ENCODE peak calls at places on chromosomes 12 and 14, in four cellular contexts. C, P, A and W are unnamed samples. For H3K27me3, the result is how much of the 10 kb centered on the place peaks cover.

GRCh38 chr12:127108360-127109215 is 1158.4 kb upstream of the TMEM132C start:
- DNase-seq in C (peak), P (peak), A (peak), W (peak)

GRCh38 chr12:62744551-62744950 is 190.4 kb downstream of the PPM1H start:
- DNase-seq in C (no peak), P (no peak), A (no peak), W (no peak)

GRCh38 chr14:32761381-32761968 is 177.2 kb upstream of the NPAS3 start:
- DNase-seq in C (no peak), P (no peak), A (peak), W (no peak)

GRCh38 chr14:76710093-76711010 is 50.9 kb upstream of the VASH1 start:
- DNase-seq in C (peak), P (no peak), A (peak), W (peak)

GRCh38 chr12:40957417-40957816 is 230.7 kb upstream of the PDZRN4 start:
- DNase-seq in C (no peak), P (no peak), A (no peak), W (no peak)

GRCh38 chr12:15662983-15663659 is 126.1 kb downstream of the EPS8 start:
- DNase-seq in C (no peak), P (no peak), A (no peak), W (no peak)

GRCh38 chr14:102371361-102371760 is 8.6 kb downstream of the TECPR2 start:
- DNase-seq in C (no peak), P (no peak), A (no peak), W (no peak)

GRCh38 chr14:37623971-37624370 is 28.5 kb downstream of the TTC6 start:
- DNase-seq in C (no peak), P (no peak), A (no peak), W (no peak)

GRCh38 chr14:78498062-78498595 is 328.0 kb downstream of the NRXN3 start:
- DNase-seq in C (no peak), P (no peak), A (no peak), W (no peak)

GRCh38 chr12:52243774-52244614 is 11.0 kb downstream of the KRT7 start:
- DNase-seq in C (peak), P (no peak), A (no peak), W (peak)

GRCh38 chr14:29717906-29718305 is 209.7 kb downstream of the PRKD1 start:
- DNase-seq in C (no peak), P (no peak), A (no peak), W (no peak)

GRCh38 chr12:107875772-107876171 is 101.3 kb downstream of the ASCL4 start:
- DNase-seq in C (no peak), P (no peak), A (no peak), W (no peak)

GRCh38 chr14:105576525-105577088 is 50.2 kb downstream of the TMEM121 start:
- DNase-seq in C (no peak), P (no peak), A (no peak), W (no peak)

GRCh38 chr12:93415723-93416464 is 25.9 kb downstream of the UBE2N start:
- DNase-seq in C (no peak), P (no peak), A (no peak), W (peak)

GRCh38 chr12:132000286-132000872 is 50.6 kb downstream of the EP400 start:
- DNase-seq in C (no peak), P (no peak), A (no peak), W (no peak)

GRCh38 chr14:102157346-102157745 is 17.6 kb downstream of the WDR20 start:
- DNase-seq in C (no peak), P (no peak), A (no peak), W (no peak)

GRCh38 chr12:102095677-102096263 is 24.1 kb downstream of the NUP37 start:
- DNase-seq in C (no peak), P (no peak), A (peak), W (no peak)

GRCh38 chr12:44372259-44372658 is 503.9 kb downstream of the NELL2 start:
- DNase-seq in C (no peak), P (no peak), A (no peak), W (peak)

GRCh38 chr12:64893961-64894360 is 69.5 kb downstream of the TBC1D30 start:
- DNase-seq in C (no peak), P (no peak), A (no peak), W (peak)

GRCh38 chr12:132160016-132160415 is 15.8 kb downstream of the NOC4L start:
- DNase-seq in C (no peak), P (no peak), A (no peak), W (no peak)

GRCh38 chr12:50390284-50390683 is 6.1 kb downstream of the FAM186A start:
- DNase-seq in C (no peak), P (no peak), A (no peak), W (peak)

GRCh38 chr12:20006856-20007255 is 361.5 kb upstream of the PDE3A start:
- DNase-seq in C (no peak), P (no peak), A (no peak), W (peak)

GRCh38 chr12:34388636-34389377 is 366.5 kb downstream of the ALG10 start:
- DNase-seq in C (no peak), P (no peak), A (no peak), W (no peak)

GRCh38 chr12:75820848-75821578 is 210.6 kb downstream of the PHLDA1 start:
- DNase-seq in C (no peak), P (no peak), A (no peak), W (no peak)

GRCh38 chr12:132064641-132065040 is 79.5 kb downstream of the DDX51 start:
- DNase-seq in C (no peak), P (no peak), A (no peak), W (no peak)

GRCh38 chr12:26740348-26740747 is 92.6 kb downstream of the ITPR2 start:
- DNase-seq in C (no peak), P (no peak), A (no peak), W (no peak)

GRCh38 chr12:45669093-45669492 is 60.4 kb upstream of the ARID2 start:
- DNase-seq in C (no peak), P (no peak), A (no peak), W (no peak)

GRCh38 chr12:88339254-88339949 is 197.3 kb downstream of the TMTC3 start:
- DNase-seq in C (no peak), P (no peak), A (no peak), W (peak)

GRCh38 chr12:50618864-50619609 is 114.3 kb downstream of the DIP2B start:
- DNase-seq in C (no peak), P (no peak), A (no peak), W (no peak)

GRCh38 chr12:69824956-69825355 is at the start of gene MYRFL:
- DNase-seq in C (no peak), P (no peak), A (no peak), W (no peak)

GRCh38 chr12:63090716-63091115 is 60.3 kb downstream of the AVPR1A start:
- DNase-seq in C (no peak), P (no peak), A (no peak), W (no peak)

GRCh38 chr14:51855234-51855633 is 5.2 kb upstream of the GNG2 start:
- DNase-seq in C (no peak), P (no peak), A (no peak), W (no peak)

DNA sequence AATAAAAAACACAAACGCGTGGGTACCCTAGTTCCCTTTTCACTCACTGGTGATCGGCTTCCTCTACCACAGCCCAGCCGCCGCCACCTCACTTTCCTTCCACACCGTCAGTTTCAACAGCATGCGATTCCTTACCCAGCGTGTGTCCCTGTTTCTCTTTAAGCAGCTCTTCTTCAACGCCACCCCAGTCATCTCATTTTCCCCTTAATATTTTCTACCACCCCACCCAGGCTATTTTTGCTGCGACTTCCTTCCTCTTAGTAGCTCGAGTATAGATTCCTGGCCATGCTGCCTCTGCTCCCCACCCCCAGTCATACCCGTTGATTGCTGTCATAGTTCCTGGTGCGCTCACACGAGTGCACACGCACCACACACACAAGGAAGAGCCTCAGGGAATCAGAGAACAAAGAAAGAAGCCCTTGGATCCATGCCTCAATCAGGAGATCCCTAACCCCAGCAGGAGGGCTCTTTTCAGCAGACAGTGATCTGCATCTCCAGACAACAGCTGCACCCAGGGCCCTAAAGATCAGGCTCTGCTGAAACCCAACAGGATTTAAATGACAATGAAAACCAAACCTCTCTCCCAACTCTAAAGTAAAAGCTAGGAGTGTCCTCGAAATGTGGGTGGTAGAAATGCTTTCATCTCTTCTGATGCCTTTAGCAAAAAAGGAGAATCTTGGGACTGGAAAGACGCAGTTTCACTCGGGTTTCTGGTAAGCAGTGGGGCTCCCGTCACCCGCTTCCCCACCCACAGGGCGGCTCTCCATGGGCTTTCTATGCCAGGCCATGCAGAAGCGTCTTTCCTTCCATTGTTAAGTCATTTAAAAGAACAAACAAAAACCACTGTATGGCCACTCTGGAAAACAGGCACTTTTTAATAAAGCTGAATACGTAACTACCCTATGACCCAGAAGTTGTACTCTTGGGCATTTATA is 23.8 kb downstream of the VPS37B start:
- DNase-seq in C (no peak), P (no peak), A (peak), W (no peak)
- H3K4me3 ChIP-seq in C (peak), P (peak), A (peak), W (peak)

GRCh38 chr12:57226588-57227314 is 2.8 kb upstream of the SHMT2 start:
- DNase-seq in C (no peak), P (no peak), A (peak), W (no peak)
- H3K27me3 ChIP-seq in C (under half), P (under half), A (half or more), W (under half)

GRCh38 chr12:47084172-47084571 is 4.4 kb upstream of the AMIGO2 start:
- DNase-seq in C (no peak), P (no peak), A (no peak), W (no peak)

GRCh38 chr12:47088021-47088944 is 8.5 kb upstream of the AMIGO2 start:
- DNase-seq in C (no peak), P (no peak), A (no peak), W (no peak)

GRCh38 chr12:47087088-47087688 is 7.4 kb upstream of the AMIGO2 start:
- DNase-seq in C (no peak), P (no peak), A (no peak), W (no peak)

GRCh38 chr12:47082963-47083621 is 3.3 kb upstream of the AMIGO2 start:
- DNase-seq in C (no peak), P (no peak), A (no peak), W (peak)

DNA sequence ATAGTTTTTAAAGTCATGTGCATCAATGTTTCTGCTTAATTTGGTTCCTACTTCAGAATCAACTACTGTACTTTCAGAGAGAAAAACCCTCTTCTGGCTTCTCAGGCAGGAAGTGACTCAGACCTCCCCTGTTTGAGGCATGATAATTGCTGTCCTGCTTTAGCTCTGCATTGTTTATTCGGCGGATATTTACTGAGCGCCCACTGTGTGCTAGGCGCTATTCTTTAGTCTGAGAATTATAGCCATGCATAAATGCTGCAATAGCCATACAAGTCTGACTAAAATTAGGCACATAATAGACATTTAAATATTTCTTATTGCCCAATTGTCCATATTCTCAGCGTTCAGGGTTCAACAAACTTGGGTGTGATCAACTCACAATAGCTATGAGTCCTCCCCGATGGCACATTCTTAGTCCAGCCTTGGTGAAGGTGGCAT is 6.1 kb upstream of the AMIGO2 start:
- DNase-seq in C (peak), P (no peak), A (no peak), W (no peak)
- H3K4me3 ChIP-seq in C (no peak), P (no peak), A (no peak), W (no peak)

DNA sequence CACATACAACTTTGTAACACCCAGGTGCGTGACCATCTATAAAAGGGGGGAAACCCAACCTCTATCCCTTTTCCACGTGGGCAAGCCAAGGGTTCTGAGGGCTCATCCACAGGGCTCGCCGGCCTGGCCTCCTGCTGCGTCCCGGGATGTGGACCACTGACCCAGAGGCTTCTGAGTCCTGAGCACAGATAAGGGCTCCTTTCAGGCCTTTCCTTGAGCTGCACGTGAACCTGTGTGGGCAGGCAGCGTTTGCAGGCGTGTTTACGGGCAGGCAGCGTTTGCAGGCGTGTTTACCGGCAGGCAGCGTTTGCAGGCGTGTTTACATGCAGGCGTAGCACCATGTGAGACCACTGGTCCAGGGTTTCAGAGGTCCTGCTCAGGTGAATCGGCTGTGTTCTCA is 3.8 kb downstream of the TCL1A start:
- DNase-seq in C (no peak), P (no peak), A (no peak), W (no peak)
- H3K27me3 ChIP-seq in C (under half), P (under half), A (under half), W (under half)

GRCh38 chr12:110888256-110888991 is 32.0 kb downstream of the MYL2 start:
- DNase-seq in C (no peak), P (no peak), A (no peak), W (no peak)
- H3K4me3 ChIP-seq in C (no peak), P (no peak), A (no peak), W (no peak)

GRCh38 chr12:68109001-68109400 is 50.5 kb downstream of the IFNG start:
- DNase-seq in C (no peak), P (no peak), A (no peak), W (no peak)
- H3K27me3 ChIP-seq in C (under half), P (under half), A (under half), W (under half)

GRCh38 chr12:111964935-111965334 is 48.0 kb downstream of the TMEM116 start:
- DNase-seq in C (no peak), P (no peak), A (no peak), W (no peak)
- H3K4me3 ChIP-seq in C (no peak), P (no peak), A (no peak), W (no peak)

GRCh38 chr12:114697741-114698565 is 14.0 kb upstream of the TBX3 start:
- DNase-seq in C (no peak), P (no peak), A (peak), W (no peak)
- H3K27me3 ChIP-seq in C (under half), P (under half), A (half or more), W (under half)

GRCh38 chr12:54046809-54047159 is 6.9 kb upstream of the HOXC4 start:
- DNase-seq in C (no peak), P (no peak), A (no peak), W (no peak)
- H3K4me3 ChIP-seq in C (no peak), P (no peak), A (no peak), W (no peak)

DNA sequence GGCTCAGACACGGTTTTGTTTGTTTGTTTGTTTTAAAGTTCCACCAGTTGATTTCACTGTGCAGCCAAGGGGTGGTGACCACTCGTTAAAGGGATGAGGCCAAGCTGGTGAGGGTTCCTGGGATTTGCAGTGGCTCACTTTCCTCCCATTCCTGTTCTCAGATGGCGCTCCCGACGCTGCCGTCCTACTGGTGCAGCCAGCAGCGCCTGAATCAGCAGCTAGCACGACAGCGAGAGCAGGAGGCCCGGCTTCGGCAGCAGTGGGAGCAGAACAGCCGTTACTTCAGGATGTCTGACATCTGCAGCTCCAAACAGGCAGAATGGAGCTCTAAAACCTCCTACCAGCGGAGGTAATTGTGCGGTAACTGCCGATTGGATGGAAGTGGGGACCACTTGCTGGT is 2.8 kb downstream of the TCHP start:
- DNase-seq in C (no peak), P (no peak), A (peak), W (no peak)
- H3K27me3 ChIP-seq in C (under half), P (under half), A (under half), W (under half)